ENCODE peak calls at places on chromosomes 12 and 14, in six cellular contexts. One of them, this sample, is unnamed.

GRCh38 chr12:1607940-1608782 is 13.8 kb upstream of the FBXL14 start:
- DNase-seq in RWPE2: no peak
- DNase-seq in right atrium auricular region: no peak
- DNase-seq in uterus: no peak
- DNase-seq in upper lobe of right lung: no peak
- DNase-seq in osteoblast: no peak
- DNase-seq in this sample: no peak

GRCh38 chr14:106844608-106845285 is 1318.4 kb downstream of the TMEM121 start:
- DNase-seq in RWPE2: no peak
- DNase-seq in right atrium auricular region: no peak
- DNase-seq in uterus: peak; percentile 26
- DNase-seq in upper lobe of right lung: peak; percentile 88
- DNase-seq in osteoblast: peak; percentile 49
- DNase-seq in this sample: peak; percentile 62

GRCh38 chr14:66281036-66281776 is 205.0 kb upstream of the CCDC196 start:
- DNase-seq in RWPE2: no peak
- DNase-seq in right atrium auricular region: peak; percentile 59
- DNase-seq in uterus: peak; percentile 85
- DNase-seq in upper lobe of right lung: no peak
- DNase-seq in osteoblast: no peak
- DNase-seq in this sample: peak; percentile 15

GRCh38 chr14:76955575-76956252 is 72.8 kb downstream of the IRF2BPL start:
- DNase-seq in RWPE2: no peak
- DNase-seq in right atrium auricular region: peak; percentile 70
- DNase-seq in uterus: no peak
- DNase-seq in upper lobe of right lung: no peak
- DNase-seq in osteoblast: peak; percentile 93
- DNase-seq in this sample: no peak

GRCh38 chr12:24072302-24072701 is 122.8 kb upstream of the SOX5 start:
- DNase-seq in RWPE2: no peak
- DNase-seq in right atrium auricular region: no peak
- DNase-seq in uterus: no peak
- DNase-seq in upper lobe of right lung: no peak
- DNase-seq in osteoblast: no peak
- DNase-seq in this sample: no peak

GRCh38 chr14:67285876-67286452 is 44.7 kb downstream of the PALS1 start:
- DNase-seq in RWPE2: no peak
- DNase-seq in right atrium auricular region: no peak
- DNase-seq in uterus: no peak
- DNase-seq in upper lobe of right lung: no peak
- DNase-seq in osteoblast: no peak
- DNase-seq in this sample: no peak

GRCh38 chr12:91974541-91974940 is 171.1 kb downstream of the BTG1 start:
- DNase-seq in RWPE2: no peak
- DNase-seq in right atrium auricular region: no peak
- DNase-seq in uterus: no peak
- DNase-seq in upper lobe of right lung: no peak
- DNase-seq in osteoblast: peak; percentile 56
- DNase-seq in this sample: no peak

GRCh38 chr12:9372202-9372601 is 164.0 kb upstream of the PZP start:
- DNase-seq in RWPE2: no peak
- DNase-seq in right atrium auricular region: no peak
- DNase-seq in uterus: no peak
- DNase-seq in upper lobe of right lung: no peak
- DNase-seq in osteoblast: no peak
- DNase-seq in this sample: no peak

GRCh38 chr12:56941299-56942017 is 7.2 kb upstream of the SDR9C7 start:
- DNase-seq in RWPE2: peak; percentile 81
- DNase-seq in right atrium auricular region: no peak
- DNase-seq in uterus: peak; percentile 32
- DNase-seq in upper lobe of right lung: no peak
- DNase-seq in osteoblast: peak; percentile 89
- DNase-seq in this sample: no peak

GRCh38 chr12:22282283-22282682 is 52.2 kb downstream of the ST8SIA1 start:
- DNase-seq in RWPE2: no peak
- DNase-seq in right atrium auricular region: no peak
- DNase-seq in uterus: peak; percentile 50
- DNase-seq in upper lobe of right lung: no peak
- DNase-seq in osteoblast: no peak
- DNase-seq in this sample: no peak

GRCh38 chr12:57894577-57895292 is 46.6 kb upstream of the ATP23 start:
- DNase-seq in RWPE2: no peak
- DNase-seq in right atrium auricular region: no peak
- DNase-seq in uterus: no peak
- DNase-seq in upper lobe of right lung: no peak
- DNase-seq in osteoblast: no peak
- DNase-seq in this sample: no peak

GRCh38 chr12:77786675-77787074 is 44.0 kb upstream of the NAV3 start:
- DNase-seq in RWPE2: no peak
- DNase-seq in right atrium auricular region: no peak
- DNase-seq in uterus: no peak
- DNase-seq in upper lobe of right lung: no peak
- DNase-seq in osteoblast: no peak
- DNase-seq in this sample: no peak

GRCh38 chr12:96063046-96063445 is 27.7 kb upstream of the LTA4H start:
- DNase-seq in RWPE2: no peak
- DNase-seq in right atrium auricular region: no peak
- DNase-seq in uterus: no peak
- DNase-seq in upper lobe of right lung: no peak
- DNase-seq in osteoblast: peak; percentile 72
- DNase-seq in this sample: no peak

GRCh38 chr14:20614038-20614840 is 23.1 kb upstream of the RNASE12 start:
- DNase-seq in RWPE2: peak; percentile 54
- DNase-seq in right atrium auricular region: no peak
- DNase-seq in uterus: peak; percentile 54
- DNase-seq in upper lobe of right lung: no peak
- DNase-seq in osteoblast: peak; percentile 73
- DNase-seq in this sample: no peak

GRCh38 chr12:63823040-63823439 is 21.5 kb upstream of the SRGAP1 start:
- DNase-seq in RWPE2: no peak
- DNase-seq in right atrium auricular region: no peak
- DNase-seq in uterus: no peak
- DNase-seq in upper lobe of right lung: no peak
- DNase-seq in osteoblast: no peak
- DNase-seq in this sample: no peak

GRCh38 chr12:63820427-63820826 is 24.1 kb upstream of the SRGAP1 start:
- DNase-seq in RWPE2: no peak
- DNase-seq in right atrium auricular region: no peak
- DNase-seq in uterus: no peak
- DNase-seq in upper lobe of right lung: no peak
- DNase-seq in osteoblast: no peak
- DNase-seq in this sample: no peak

GRCh38 chr12:63821781-63822251 is 22.7 kb upstream of the SRGAP1 start:
- DNase-seq in RWPE2: no peak
- DNase-seq in right atrium auricular region: no peak
- DNase-seq in uterus: peak; percentile 35
- DNase-seq in upper lobe of right lung: no peak
- DNase-seq in osteoblast: peak; percentile 69
- DNase-seq in this sample: no peak

GRCh38 chr12:63826002-63826585 is 18.4 kb upstream of the SRGAP1 start:
- DNase-seq in RWPE2: no peak
- DNase-seq in right atrium auricular region: no peak
- DNase-seq in uterus: no peak
- DNase-seq in upper lobe of right lung: no peak
- DNase-seq in osteoblast: peak; percentile 86
- DNase-seq in this sample: peak; percentile 26

DNA sequence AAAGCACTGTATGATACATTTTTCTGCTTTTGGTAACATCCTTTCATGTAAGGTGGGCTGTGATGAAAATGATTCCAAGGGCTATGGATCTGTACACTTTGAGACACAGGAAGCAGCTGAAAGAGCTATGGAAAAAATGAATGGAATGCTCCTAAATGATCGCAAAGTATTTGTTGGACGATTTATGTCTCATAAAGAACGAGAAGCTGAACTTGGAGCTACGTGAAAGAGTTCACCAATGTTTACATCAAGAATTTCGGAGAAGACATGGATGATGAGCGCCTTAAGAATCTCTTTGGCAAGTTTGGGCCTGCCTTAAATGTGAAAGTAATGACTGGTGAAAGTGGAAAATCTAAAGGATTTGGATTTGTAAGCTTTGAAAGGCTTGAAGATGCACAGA is 22.1 kb upstream of the SRGAP1 start:
- DNase-seq in RWPE2: no peak
- DNase-seq in right atrium auricular region: no peak
- DNase-seq in uterus: no peak
- DNase-seq in upper lobe of right lung: no peak
- DNase-seq in osteoblast: no peak
- DNase-seq in this sample: no peak
- H3K36me3 ChIP-seq in RWPE2: no peaks in the 10 kb centered on the region
- H3K36me3 ChIP-seq in right atrium auricular region: no peaks in the 10 kb centered on the region
- H3K36me3 ChIP-seq in uterus: no peaks in the 10 kb centered on the region
- H3K36me3 ChIP-seq in upper lobe of right lung: no peaks in the 10 kb centered on the region
- H3K36me3 ChIP-seq in osteoblast: no peaks in the 10 kb centered on the region
- H3K36me3 ChIP-seq in this sample: no peaks in the 10 kb centered on the region

DNA sequence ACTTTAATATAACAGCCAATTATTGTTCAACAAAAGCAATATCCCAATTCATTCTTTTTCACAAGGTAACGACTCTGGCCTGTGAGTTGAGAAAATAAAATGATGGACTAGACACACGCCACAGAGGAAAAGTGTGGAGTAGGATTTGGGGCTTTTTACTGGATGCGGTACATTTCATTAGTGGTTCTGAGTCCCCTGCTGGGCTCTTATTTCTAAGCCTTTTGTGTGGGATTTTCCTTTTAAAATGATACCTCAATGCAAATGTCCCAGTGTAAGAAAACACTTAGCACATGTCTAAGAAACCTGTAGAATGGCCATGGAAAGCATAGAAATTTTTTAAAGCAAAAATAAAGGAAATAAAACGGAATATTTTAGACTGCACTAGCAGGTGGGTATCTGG is 73.4 kb downstream of the C12orf42 start:
- DNase-seq in RWPE2: no peak
- DNase-seq in right atrium auricular region: no peak
- DNase-seq in uterus: no peak
- DNase-seq in upper lobe of right lung: no peak
- DNase-seq in osteoblast: no peak
- DNase-seq in this sample: no peak
- TF ChIP-seq CTCF in RWPE2: no peak
- TF ChIP-seq CTCF in right atrium auricular region: no peak
- TF ChIP-seq CTCF in uterus: no peak
- TF ChIP-seq CTCF in upper lobe of right lung: no peak
- TF ChIP-seq CTCF in osteoblast: no peak
- TF ChIP-seq CTCF in this sample: no peak

GRCh38 chr12:79933043-79933442 is 1.9 kb downstream of the PPP1R12A start:
- DNase-seq in RWPE2: no peak
- DNase-seq in right atrium auricular region: no peak
- DNase-seq in uterus: no peak
- DNase-seq in upper lobe of right lung: no peak
- DNase-seq in osteoblast: no peak
- DNase-seq in this sample: no peak
- H3K4me1 ChIP-seq in RWPE2: peaks cover 21% of the 10 kb centered on the region
- H3K4me1 ChIP-seq in right atrium auricular region: peaks cover 45% of the 10 kb centered on the region
- H3K4me1 ChIP-seq in uterus: no peaks in the 10 kb centered on the region
- H3K4me1 ChIP-seq in upper lobe of right lung: peaks cover 23% of the 10 kb centered on the region
- H3K4me1 ChIP-seq in osteoblast: peaks cover 24% of the 10 kb centered on the region
- H3K4me1 ChIP-seq in this sample: peaks cover 28% of the 10 kb centered on the region

DNA sequence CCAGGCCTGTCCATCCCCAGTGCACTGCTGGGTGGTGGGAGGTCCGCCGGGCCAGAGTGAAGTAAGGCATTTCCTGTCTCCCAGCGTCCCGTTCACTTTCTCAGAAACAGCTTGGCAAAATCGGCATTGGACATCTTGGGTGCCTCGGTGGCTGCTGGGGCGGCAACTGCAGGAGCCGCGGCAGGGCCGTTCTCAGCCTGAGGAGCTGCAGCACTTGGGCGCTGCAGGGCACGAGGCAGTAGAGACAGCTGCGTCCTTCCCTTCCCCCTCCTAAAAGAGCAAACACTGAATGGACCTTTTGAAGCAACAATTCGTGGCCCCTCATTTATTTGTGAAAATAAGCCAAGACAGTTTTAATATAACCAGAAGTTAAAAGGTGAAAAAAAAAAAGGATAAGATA is 8.3 kb downstream of the FICD start:
- DNase-seq in RWPE2: no peak
- DNase-seq in right atrium auricular region: no peak
- DNase-seq in uterus: no peak
- DNase-seq in upper lobe of right lung: no peak
- DNase-seq in osteoblast: no peak
- DNase-seq in this sample: no peak
- H3K36me3 ChIP-seq in RWPE2: peaks cover 83% of the 10 kb centered on the region
- H3K36me3 ChIP-seq in right atrium auricular region: peaks cover 98% of the 10 kb centered on the region
- H3K36me3 ChIP-seq in uterus: no peaks in the 10 kb centered on the region
- H3K36me3 ChIP-seq in upper lobe of right lung: peaks cover 100% of the 10 kb centered on the region
- H3K36me3 ChIP-seq in osteoblast: peaks cover 91% of the 10 kb centered on the region
- H3K36me3 ChIP-seq in this sample: peaks cover 46% of the 10 kb centered on the region

DNA sequence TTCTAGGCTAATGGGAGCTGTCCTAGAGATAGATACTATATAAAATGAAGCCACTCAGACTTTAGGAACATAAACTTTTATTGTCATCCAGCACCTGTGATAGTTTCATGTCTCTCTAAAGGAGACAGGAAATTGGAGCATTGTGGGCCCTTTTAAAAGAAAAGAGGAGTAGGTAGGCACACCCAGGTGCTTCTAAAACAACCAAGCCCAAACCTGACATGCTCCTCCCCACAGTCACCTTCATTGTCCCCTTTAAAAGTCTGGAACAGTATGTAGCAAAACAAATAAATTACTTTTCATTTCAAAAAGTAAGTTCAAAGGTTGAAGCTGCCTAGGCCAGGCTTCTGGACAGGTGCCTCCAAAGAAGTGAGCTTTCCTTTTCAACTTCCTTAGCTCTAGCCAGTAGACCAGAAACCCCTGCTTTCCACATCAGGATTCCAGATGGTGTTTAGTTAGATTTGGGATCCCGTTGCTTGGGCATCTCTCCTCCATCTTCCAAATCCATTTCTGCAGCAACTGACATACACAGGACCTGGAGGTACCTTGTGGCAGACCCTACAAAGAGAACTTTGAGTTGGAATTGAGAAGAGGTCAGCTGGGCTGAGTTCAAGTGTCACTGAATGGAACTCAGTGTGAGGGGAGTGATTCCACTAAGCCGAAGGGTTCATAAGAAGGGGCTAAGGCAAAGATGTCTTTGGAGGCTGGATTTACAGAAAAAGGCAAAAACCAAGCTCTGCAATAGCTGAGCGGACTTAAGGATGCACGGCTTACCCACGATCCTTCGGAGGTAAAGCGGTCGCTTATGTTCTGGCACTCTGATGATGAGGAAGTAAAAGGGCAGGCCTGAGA is 6.9 kb downstream of the OXA1L start:
- DNase-seq in RWPE2: no peak
- DNase-seq in right atrium auricular region: no peak
- DNase-seq in uterus: no peak
- DNase-seq in upper lobe of right lung: no peak
- DNase-seq in osteoblast: no peak
- DNase-seq in this sample: no peak
- TF ChIP-seq CTCF in RWPE2: no peak
- TF ChIP-seq CTCF in right atrium auricular region: no peak
- TF ChIP-seq CTCF in uterus: no peak
- TF ChIP-seq CTCF in upper lobe of right lung: no peak
- TF ChIP-seq CTCF in osteoblast: no peak
- TF ChIP-seq CTCF in this sample: no peak

DNA sequence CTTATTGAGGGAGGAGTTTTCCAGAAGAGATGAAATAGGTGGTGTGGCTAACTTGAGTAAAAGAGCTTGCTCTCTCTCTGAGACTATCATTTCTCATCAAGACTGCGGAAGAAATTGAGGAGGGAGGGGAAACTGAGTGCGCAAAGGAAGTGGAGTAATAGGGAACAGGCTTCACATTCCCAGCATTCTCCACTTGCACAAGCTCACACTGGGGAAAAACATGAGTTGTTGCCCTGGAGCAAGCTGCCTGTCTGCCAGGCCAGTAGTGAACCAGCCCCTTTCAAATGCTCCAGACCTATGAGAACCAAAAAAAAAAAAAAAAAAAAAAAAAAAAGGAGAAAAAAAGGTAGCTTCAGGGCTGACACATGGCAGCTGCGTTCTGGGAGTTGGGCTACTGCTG is 32.7 kb upstream of the EMP1 start:
- DNase-seq in RWPE2: no peak
- DNase-seq in right atrium auricular region: no peak
- DNase-seq in uterus: no peak
- DNase-seq in upper lobe of right lung: no peak
- DNase-seq in osteoblast: no peak
- DNase-seq in this sample: no peak
- H3K4me1 ChIP-seq in RWPE2: peaks cover 25% of the 10 kb centered on the region
- H3K4me1 ChIP-seq in right atrium auricular region: peaks cover 8% of the 10 kb centered on the region
- H3K4me1 ChIP-seq in uterus: no peaks in the 10 kb centered on the region
- H3K4me1 ChIP-seq in upper lobe of right lung: peaks cover 13% of the 10 kb centered on the region
- H3K4me1 ChIP-seq in osteoblast: peaks cover 9% of the 10 kb centered on the region
- H3K4me1 ChIP-seq in this sample: no peaks in the 10 kb centered on the region

This sample was measured in body of pancreas.